ENCODE peak calls at places on chromosomes 12 and 14, in six cellular contexts. B is HEK293T, X is OCI-LY7, H is astrocyte of the spinal cord, P is fibroblast of villous mesenchyme, U is NCI-H1436. L is an unnamed sample.
A peak's percentile ranks its signal among the peaks of the same experiment; 100 is the strongest.

GRCh38 chr12:31922341-31923062 is 36.7 kb upstream of the RESF1 start:
- DNase-seq in X (peak; percentile 57), B (no peak), U (no peak), H (peak; percentile 41), P (no peak), L (no peak)

GRCh38 chr12:109393437-109394345 is 46.0 kb downstream of the MYO1H start:
- DNase-seq in X (peak; percentile 73), P (peak; percentile 65), H (peak; percentile 58), U (peak; percentile 69), B (peak; percentile 77), L (peak; percentile 59)

GRCh38 chr14:68891851-68892660 is 87.0 kb downstream of the ACTN1 start:
- DNase-seq in H (peak; percentile 58), B (no peak), U (no peak), P (peak; percentile 28), X (no peak), L (no peak)

GRCh38 chr12:94575645-94576393 is 74.5 kb downstream of the TMCC3 start:
- DNase-seq in U (no peak), X (no peak), H (no peak), B (no peak), P (peak; percentile 23), L (no peak)

GRCh38 chr12:127459687-127460086 is 807.3 kb upstream of the TMEM132C start:
- DNase-seq in B (peak; percentile 9), P (no peak), U (no peak), X (no peak), H (no peak), L (no peak)

GRCh38 chr12:116919247-116919671 is 8.5 kb downstream of the FBXW8 start:
- DNase-seq in U (peak; percentile 75), B (no peak), P (no peak), X (no peak), H (no peak), L (no peak)

GRCh38 chr14:32367501-32367900 is 38.4 kb downstream of the AKAP6 start:
- DNase-seq in X (no peak), H (no peak), B (no peak), P (no peak), U (no peak), L (no peak)

GRCh38 chr12:55736780-55737580 is 5.9 kb upstream of the GDF11 start:
- DNase-seq in P (peak; percentile 69), B (peak; percentile 70), U (peak; percentile 63), X (peak; percentile 71), H (peak; percentile 70), L (peak; percentile 29)

GRCh38 chr14:51873221-51873893 is 12.9 kb downstream of the GNG2 start:
- DNase-seq in H (peak; percentile 95), P (peak; percentile 91), B (no peak), X (peak; percentile 13), U (peak; percentile 81), L (peak; percentile 30)

GRCh38 chr14:33790996-33791395 is 159.9 kb downstream of the EGLN3 start:
- DNase-seq in X (no peak), B (no peak), H (no peak), U (no peak), P (no peak), L (no peak)

GRCh38 chr12:51592034-51592705 is 1.1 kb downstream of the SCN8A start:
- DNase-seq in H (peak; percentile 16), X (no peak), P (peak; percentile 51), B (no peak), U (no peak), L (no peak)

GRCh38 chr12:76032043-76032981 is 736 bp upstream of the PHLDA1 start:
- DNase-seq in X (peak; percentile 31), B (peak; percentile 27), U (no peak), P (peak; percentile 79), H (peak; percentile 80), L (no peak)

GRCh38 chr14:51094282-51094821 is 553 bp downstream of the TRIM9 start:
- DNase-seq in X (no peak), P (no peak), B (peak; percentile 19), U (no peak), H (no peak), L (no peak)

GRCh38 chr12:93741741-93742085 is 64.5 kb downstream of the CRADD start:
- DNase-seq in X (no peak), B (no peak), P (peak; percentile 63), U (no peak), H (no peak), L (peak; percentile 77)

GRCh38 chr12:17763365-17763764 is 326.6 kb downstream of the RERGL start:
- DNase-seq in X (no peak), P (no peak), U (no peak), H (no peak), B (no peak), L (no peak)

GRCh38 chr12:106239241-106239950 is 8.4 kb downstream of the CKAP4 start:
- DNase-seq in H (no peak), B (no peak), U (no peak), X (no peak), P (no peak), L (no peak)

GRCh38 chr12:53079226-53080117 is at the start of gene SPRYD3:
- DNase-seq in H (peak; percentile 98), B (peak; percentile 99), X (peak; percentile 96), P (peak; percentile 99), U (peak; percentile 93), L (peak; percentile 37)

GRCh38 chr12:18320036-18320617 is 58.8 kb downstream of the PIK3C2G start:
- DNase-seq in B (peak; percentile 51), U (peak; percentile 32), P (peak; percentile 44), X (peak; percentile 24), H (peak; percentile 75), L (no peak)

GRCh38 chr12:107558816-107559382 is 126.7 kb upstream of the PWP1 start:
- DNase-seq in U (no peak), B (no peak), P (no peak), H (no peak), X (no peak), L (no peak)

GRCh38 chr14:105217764-105218163 is 30.6 kb upstream of the BTBD6 start:
- DNase-seq in P (no peak), H (no peak), X (no peak), B (no peak), U (no peak), L (no peak)

GRCh38 chr12:75944097-75944904 is 87.3 kb downstream of the PHLDA1 start:
- DNase-seq in B (no peak), P (peak; percentile 93), H (peak; percentile 93), U (no peak), X (peak; percentile 41), L (peak; percentile 47)

GRCh38 chr14:86646688-86647687 is 1117.0 kb downstream of the FLRT2 start:
- DNase-seq in P (peak; percentile 23), X (peak; percentile 23), U (no peak), H (peak; percentile 27), B (no peak), L (no peak)

GRCh38 chr14:34363733-34364134 is 98.3 kb downstream of the SPTSSA start:
- DNase-seq in H (no peak), P (peak; percentile 34), U (no peak), X (no peak), B (no peak), L (no peak)

GRCh38 chr12:131404705-131405104 is 306.2 kb upstream of the SFSWAP start:
- DNase-seq in H (no peak), P (no peak), U (no peak), X (no peak), B (no peak), L (no peak)

GRCh38 chr14:55731247-55731872 is 151.4 kb downstream of the KTN1 start:
- DNase-seq in B (no peak), H (no peak), U (no peak), X (no peak), P (no peak), L (no peak)

GRCh38 chr12:123986374-123986920 is 13.4 kb downstream of the ZNF664 start:
- DNase-seq in H (no peak), U (no peak), B (no peak), P (peak; percentile 41), X (no peak), L (no peak)

GRCh38 chr14:70177092-70177491 is 11.7 kb downstream of the SLC8A3 start:
- DNase-seq in U (no peak), X (no peak), P (no peak), H (no peak), B (no peak), L (no peak)

GRCh38 chr12:85448548-85449139 is 168.6 kb downstream of the ALX1 start:
- DNase-seq in X (peak; percentile 33), P (peak; percentile 30), H (peak; percentile 32), B (no peak), U (peak; percentile 9), L (no peak)

GRCh38 chr12:79512068-79512467 is 178.7 kb downstream of the PAWR start:
- DNase-seq in U (no peak), P (no peak), H (no peak), X (no peak), B (no peak), L (no peak)

GRCh38 chr14:91867316-91867988 is at the start of gene TC2N:
- DNase-seq in P (no peak), B (no peak), H (no peak), U (no peak), X (no peak), L (no peak)

GRCh38 chr12:777550-778047 is 25.2 kb downstream of the WNK1 start:
- DNase-seq in U (no peak), B (no peak), P (no peak), H (no peak), X (no peak), L (no peak)

GRCh38 chr12:58346032-58346632 is 404.8 kb downstream of the ATP23 start:
- DNase-seq in P (peak; percentile 68), U (peak; percentile 53), X (peak; percentile 45), H (peak; percentile 67), B (peak; percentile 31), L (no peak)

GRCh38 chr14:52951730-52952481 is 1.1 kb upstream of the FERMT2 start:
- DNase-seq in U (no peak), H (peak; percentile 86), P (peak; percentile 79), X (no peak), B (peak; percentile 49), L (no peak)

GRCh38 chr12:28539691-28540323 is 349.6 kb downstream of the CCDC91 start:
- DNase-seq in B (no peak), U (no peak), P (peak; percentile 21), H (no peak), X (no peak), L (no peak)

GRCh38 chr14:90774316-90774715 is 41.9 kb downstream of the TTC7B start:
- DNase-seq in H (no peak), X (no peak), B (no peak), P (no peak), U (no peak), L (no peak)